ENCODE peak calls at places on chromosomes 1 and 21, in ten cellular contexts. X is psoas muscle; E is choroid plexus epithelial cell; T is heart left ventricle; Y is pancreas; S is GM13976; O is CD4-positive, alpha-beta T cell; J is HCT116; B is NB4; A is IMR-90. Q is an unnamed sample.

GRCh38 chr1:28112388-28113311 is 24.2 kb upstream of the EYA3 start:
- DNase-seq in X (no peak), E (peak), T (no peak), Y (no peak), S (no peak), O (no peak), J (peak), B (peak), A (peak), Q (peak)

GRCh38 chr1:239675735-239676134 is 289.4 kb downstream of the CHRM3 start:
- DNase-seq in X (no peak), E (no peak), T (no peak), Y (no peak), S (no peak), O (no peak), J (no peak), B (no peak), A (no peak), Q (no peak)

GRCh38 chr1:40919475-40920011 is 57.4 kb upstream of the CITED4 start:
- DNase-seq in X (no peak), E (no peak), T (no peak), Y (peak), S (no peak), O (no peak), J (peak), B (no peak), A (no peak), Q (no peak)

GRCh38 chr1:63920154-63921117 is 146.6 kb downstream of the ROR1 start:
- DNase-seq in X (no peak), E (peak), T (no peak), Y (no peak), S (no peak), O (no peak), J (no peak), B (peak), A (peak), Q (peak)

GRCh38 chr1:202615501-202616354 is 94.5 kb downstream of the SYT2 start:
- DNase-seq in X (peak), E (peak), T (peak), Y (no peak), S (peak), O (no peak), J (no peak), B (peak), A (peak), Q (peak)

GRCh38 chr1:147669475-147670318 is 627 bp downstream of the ACP6 start:
- DNase-seq in X (peak), E (peak), T (peak), Y (peak), S (peak), O (peak), J (no peak), B (peak), A (peak), Q (peak)

GRCh38 chr1:231549733-231550447 is 21.4 kb downstream of the TSNAX start:
- DNase-seq in X (no peak), E (no peak), T (no peak), Y (no peak), S (no peak), O (no peak), J (no peak), B (no peak), A (no peak), Q (no peak)

GRCh38 chr1:21334214-21335087 is 44.2 kb upstream of the ECE1 start:
- DNase-seq in X (peak), E (peak), T (peak), Y (peak), S (peak), O (peak), J (no peak), B (peak), A (peak), Q (peak)

GRCh38 chr1:223074901-223075300 is 68.1 kb downstream of the TLR5 start:
- DNase-seq in X (no peak), E (no peak), T (no peak), Y (no peak), S (no peak), O (no peak), J (no peak), B (no peak), A (no peak), Q (no peak)

GRCh38 chr1:63322944-63323865 is 838 bp downstream of the FOXD3 start:
- DNase-seq in X (no peak), E (peak), T (no peak), Y (no peak), S (peak), O (peak), J (no peak), B (no peak), A (no peak), Q (no peak)

GRCh38 chr1:52402860-52403240 is 1.4 kb downstream of the ORC1 start:
- DNase-seq in X (no peak), E (no peak), T (no peak), Y (no peak), S (no peak), O (no peak), J (no peak), B (no peak), A (no peak), Q (no peak)

GRCh38 chr1:22508329-22508728 is 55.0 kb upstream of the EPHA8 start:
- DNase-seq in X (no peak), E (peak), T (no peak), Y (peak), S (no peak), O (no peak), J (no peak), B (no peak), A (peak), Q (no peak)

GRCh38 chr1:27430903-27431653 is 38.7 kb downstream of the GPR3 start:
- DNase-seq in X (no peak), E (peak), T (peak), Y (no peak), S (peak), O (peak), J (no peak), B (peak), A (peak), Q (peak)

GRCh38 chr21:14630556-14631069 is 84.5 kb upstream of the SAMSN1 start:
- DNase-seq in X (no peak), E (peak), T (no peak), Y (no peak), S (peak), O (no peak), J (no peak), B (peak), A (no peak), Q (no peak)

GRCh38 chr1:212792396-212792908 is 758 bp downstream of the TATDN3 start:
- DNase-seq in X (no peak), E (no peak), T (no peak), Y (no peak), S (no peak), O (no peak), J (no peak), B (no peak), A (no peak), Q (no peak)

GRCh38 chr1:28668956-28669719 is 554 bp downstream of the GMEB1 start:
- DNase-seq in X (peak), E (peak), T (peak), Y (peak), S (peak), O (peak), J (peak), B (peak), A (peak), Q (peak)

GRCh38 chr1:52662645-52663313 is 29.8 kb downstream of the SHISAL2A start:
- DNase-seq in X (no peak), E (peak), T (no peak), Y (no peak), S (no peak), O (no peak), J (peak), B (no peak), A (peak), Q (peak)

GRCh38 chr1:62720946-62721554 is 32.9 kb upstream of the DOCK7 start:
- DNase-seq in X (no peak), E (peak), T (no peak), Y (no peak), S (no peak), O (no peak), J (no peak), B (no peak), A (peak), Q (peak)

GRCh38 chr1:164792410-164793004 is 233.5 kb downstream of the PBX1 start:
- DNase-seq in X (no peak), E (no peak), T (no peak), Y (no peak), S (no peak), O (no peak), J (no peak), B (no peak), A (no peak), Q (no peak)

GRCh38 chr1:222844108-222844779 is 29.4 kb downstream of the DISP1 start:
- DNase-seq in X (no peak), E (peak), T (no peak), Y (no peak), S (no peak), O (no peak), J (no peak), B (no peak), A (no peak), Q (no peak)

GRCh38 chr1:15691434-15692032 is 7.4 kb downstream of the PLEKHM2 start:
- DNase-seq in X (peak), E (no peak), T (peak), Y (no peak), S (no peak), O (no peak), J (no peak), B (no peak), A (peak), Q (no peak)

GRCh38 chr1:179169616-179170467 is 59.6 kb downstream of the ABL2 start:
- DNase-seq in X (no peak), E (peak), T (no peak), Y (no peak), S (no peak), O (no peak), J (no peak), B (peak), A (peak), Q (no peak)

GRCh38 chr21:41653243-41653943 is 113.5 kb downstream of the RIPK4 start:
- DNase-seq in X (no peak), E (no peak), T (no peak), Y (no peak), S (no peak), O (no peak), J (no peak), B (no peak), A (no peak), Q (no peak)

GRCh38 chr1:23825762-23826522 is 713 bp upstream of the HMGCL start:
- DNase-seq in X (no peak), E (no peak), T (no peak), Y (no peak), S (peak), O (no peak), J (no peak), B (no peak), A (no peak), Q (no peak)

GRCh38 chr1:5998051-5998905 is 6.1 kb upstream of the NPHP4 start:
- DNase-seq in X (peak), E (no peak), T (no peak), Y (no peak), S (no peak), O (no peak), J (no peak), B (no peak), A (no peak), Q (no peak)

GRCh38 chr1:27027575-27028250 is 15.1 kb upstream of the TENT5B start:
- DNase-seq in X (peak), E (no peak), T (no peak), Y (no peak), S (no peak), O (no peak), J (no peak), B (no peak), A (no peak), Q (no peak)

GRCh38 chr1:209926045-209926444 is 12.0 kb upstream of the SYT14 start:
- DNase-seq in X (no peak), E (peak), T (no peak), Y (no peak), S (no peak), O (no peak), J (no peak), B (no peak), A (peak), Q (peak)

GRCh38 chr1:208850441-208850840 is 606.3 kb upstream of the PLXNA2 start:
- DNase-seq in X (no peak), E (no peak), T (no peak), Y (no peak), S (no peak), O (no peak), J (no peak), B (no peak), A (no peak), Q (no peak)

GRCh38 chr1:156136970-156137483 is 16.4 kb upstream of the SEMA4A start:
- DNase-seq in X (no peak), E (no peak), T (no peak), Y (no peak), S (no peak), O (no peak), J (no peak), B (no peak), A (no peak), Q (no peak)

GRCh38 chr1:156144747-156145146 is 8.6 kb upstream of the SEMA4A start:
- DNase-seq in X (no peak), E (no peak), T (no peak), Y (no peak), S (no peak), O (no peak), J (no peak), B (no peak), A (no peak), Q (no peak)

GRCh38 chr1:156143765-156144489 is 9.5 kb upstream of the SEMA4A start:
- DNase-seq in X (peak), E (no peak), T (no peak), Y (no peak), S (no peak), O (no peak), J (no peak), B (no peak), A (no peak), Q (no peak)

GRCh38 chr1:156138366-156138969 is 14.9 kb upstream of the SEMA4A start:
- DNase-seq in X (no peak), E (no peak), T (no peak), Y (no peak), S (no peak), O (no peak), J (no peak), B (no peak), A (no peak), Q (no peak)

DNA sequence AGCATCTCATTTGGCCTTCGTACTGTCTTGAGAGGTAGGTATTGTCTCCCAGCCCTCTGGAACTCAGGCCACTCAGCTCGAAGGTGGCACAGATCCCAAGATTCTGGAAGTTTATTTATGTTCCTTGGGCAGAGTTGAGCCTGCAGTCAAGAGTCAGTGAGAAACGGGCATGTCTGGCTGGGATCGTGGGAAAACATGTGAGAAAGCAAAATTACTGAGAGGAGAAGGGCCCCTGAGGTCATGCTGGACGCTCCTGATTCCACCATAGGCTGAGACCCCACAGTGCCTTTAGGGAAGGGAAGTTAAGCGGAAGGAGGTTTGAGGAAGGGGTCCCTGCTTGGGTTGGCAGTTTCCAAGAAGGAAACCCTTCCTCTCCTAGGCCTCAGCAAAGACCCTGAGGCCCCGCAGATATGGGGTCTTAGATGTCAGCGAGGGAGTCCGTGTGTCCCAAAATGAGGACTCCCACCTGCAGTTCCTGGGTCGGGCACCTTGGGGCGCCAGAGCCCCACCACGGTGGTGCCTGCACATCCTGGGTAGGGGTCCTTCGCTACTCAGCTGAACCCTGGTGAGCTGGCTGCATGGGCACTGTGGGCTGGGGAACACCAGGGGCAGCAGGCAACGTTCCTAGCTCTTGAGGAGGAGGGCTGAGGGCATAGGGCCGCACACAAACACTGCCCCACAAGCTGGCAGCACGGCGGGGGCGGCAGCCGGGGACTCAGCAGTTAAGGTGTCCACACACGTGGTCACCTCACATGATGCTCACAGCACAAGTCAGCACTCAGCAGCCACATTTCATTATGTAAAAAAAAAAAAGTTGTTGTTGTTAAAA is 12.3 kb upstream of the SEMA4A start:
- DNase-seq in X (peak), E (no peak), T (no peak), Y (no peak), S (peak), O (no peak), J (no peak), B (peak), A (peak), Q (peak)
- TF ChIP-seq CTCF in X (peak), E (peak), T (peak), Y (peak), S (peak), O (peak), J (peak), B (peak), A (peak), Q (peak)

GRCh38 chr1:200654660-200655059 is 15.0 kb downstream of the DDX59 start:
- DNase-seq in X (no peak), E (no peak), T (no peak), Y (no peak), S (peak), O (no peak), J (no peak), B (no peak), A (peak), Q (no peak)

GRCh38 chr1:200658037-200658808 is 11.5 kb downstream of the DDX59 start:
- DNase-seq in X (no peak), E (no peak), T (no peak), Y (no peak), S (no peak), O (no peak), J (no peak), B (no peak), A (no peak), Q (no peak)

GRCh38 chr1:200653022-200653462 is 16.7 kb downstream of the DDX59 start:
- DNase-seq in X (no peak), E (no peak), T (no peak), Y (no peak), S (peak), O (no peak), J (no peak), B (no peak), A (no peak), Q (no peak)
- TF ChIP-seq CTCF in X (no peak), E (no peak), T (no peak), Y (no peak), S (no peak), O (no peak), J (no peak), B (no peak), A (no peak), Q (no peak)

GRCh38 chr1:228749765-228750164 is 14.5 kb downstream of the RHOU start:
- DNase-seq in X (no peak), E (no peak), T (no peak), Y (no peak), S (no peak), O (no peak), J (no peak), B (no peak), A (no peak), Q (no peak)
- TF ChIP-seq CTCF in X (no peak), E (no peak), T (no peak), Y (no peak), S (no peak), O (no peak), J (no peak), B (no peak), A (no peak), Q (no peak)

DNA sequence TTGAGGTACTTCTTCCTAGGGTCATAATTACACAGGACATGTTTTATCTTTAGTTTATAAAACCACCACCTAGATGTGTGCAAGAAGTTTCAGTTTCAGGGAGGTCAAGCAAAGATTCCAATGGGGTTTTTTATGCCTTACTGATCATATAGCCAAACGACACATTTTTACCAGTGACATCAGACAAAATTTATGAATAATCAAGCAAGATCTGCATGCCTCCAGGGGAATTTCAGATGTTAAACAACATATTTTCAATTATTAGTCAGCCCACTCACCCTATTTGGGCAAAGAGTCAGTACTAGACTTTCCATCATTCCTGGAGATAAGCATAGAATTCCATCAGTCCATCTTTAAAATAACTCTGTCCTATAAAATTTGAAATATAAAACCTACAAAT is 867.4 kb downstream of the KCNT2 start:
- DNase-seq in X (no peak), E (no peak), T (no peak), Y (no peak), S (no peak), O (no peak), J (no peak), B (no peak), A (peak), Q (no peak)
- TF ChIP-seq CTCF in X (no peak), E (no peak), T (no peak), Y (no peak), S (no peak), O (no peak), J (no peak), B (no peak), A (no peak), Q (no peak)

DNA sequence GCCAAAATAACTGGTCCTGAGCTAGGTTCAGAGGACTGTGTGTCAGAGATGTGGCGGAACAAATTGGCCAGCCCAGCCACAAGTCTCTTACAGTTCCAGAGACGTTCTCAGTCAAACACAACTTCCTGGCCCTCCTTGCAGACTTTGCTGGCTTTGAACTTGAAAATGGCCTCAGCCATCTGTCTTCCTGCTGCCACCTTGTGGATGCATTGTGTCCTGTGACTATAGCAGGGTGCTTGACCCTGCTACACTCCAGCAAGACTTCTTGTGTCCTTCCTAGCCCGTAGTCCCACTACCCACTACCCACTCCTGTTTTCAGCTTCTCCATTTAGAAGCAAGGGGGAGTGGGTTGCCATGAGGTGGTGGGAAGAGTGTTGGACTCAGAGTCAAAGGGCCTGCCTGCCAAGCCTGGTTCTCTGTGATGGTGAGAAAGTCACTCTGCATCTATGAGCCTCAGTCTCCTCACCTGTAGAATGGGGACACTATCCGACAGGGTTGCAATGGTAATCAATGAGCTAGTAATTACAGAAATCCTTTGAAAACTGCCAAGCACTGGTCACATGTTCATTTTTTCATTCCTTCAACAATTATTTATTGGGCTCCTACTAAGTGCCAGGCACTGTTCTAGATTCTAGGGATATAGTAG is 109.9 kb downstream of the IGSF21 start:
- DNase-seq in X (no peak), E (peak), T (no peak), Y (no peak), S (peak), O (no peak), J (peak), B (peak), A (peak), Q (no peak)
- TF ChIP-seq CTCF in X (no peak), E (peak), T (peak), Y (no peak), S (peak), O (no peak), J (peak), B (peak), A (no peak), Q (no peak)

DNA sequence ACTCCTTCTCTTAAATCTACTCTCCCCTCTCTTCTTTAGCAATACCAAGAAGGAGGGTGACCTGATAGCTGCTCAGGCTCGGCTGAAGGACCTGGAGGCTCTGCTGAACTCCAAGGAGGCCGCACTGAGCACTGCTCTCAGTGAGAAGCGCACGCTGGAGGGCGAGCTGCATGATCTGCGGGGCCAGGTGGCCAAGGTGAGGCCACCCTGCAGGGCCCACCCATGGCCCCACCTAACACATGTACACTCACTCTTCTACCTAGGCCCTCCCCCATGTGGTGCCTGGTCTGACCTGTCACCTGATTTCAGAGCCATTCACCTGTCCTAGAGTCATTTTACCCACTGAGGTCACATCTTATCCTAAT is 16.0 kb downstream of the LMNA start:
- DNase-seq in X (no peak), E (no peak), T (no peak), Y (no peak), S (no peak), O (no peak), J (no peak), B (no peak), A (no peak), Q (no peak)
- TF ChIP-seq CTCF in X (no peak), E (no peak), T (no peak), Y (no peak), S (no peak), O (peak), J (no peak), B (no peak), A (no peak), Q (no peak)

Q was measured in endothelial cell of umbilical vein.